ENCODE peak calls at places on chromosome X, in nine cellular contexts. I is esophagus squamous epithelium, V is HFF-Myc, W is BJ, G is cardiac fibroblast, O is KG1, E is AG04450, S is DMS53, L is fibroblast of the conjunctiva. C is an unnamed sample.

GRCh38 chrX:126167560-126167959 is 1.5 kb upstream of the DCAF12L2 start:
- DNase-seq in I (no peak), V (no peak), W (no peak), G (no peak), O (no peak), E (no peak), S (no peak), L (no peak), C (no peak)

GRCh38 chrX:20373063-20373462 is 106.4 kb upstream of the RPS6KA3 start:
- DNase-seq in I (no peak), V (no peak), W (no peak), G (no peak), O (no peak), E (no peak), S (peak), L (no peak), C (no peak)

GRCh38 chrX:109782994-109783711 is 50.1 kb upstream of the ACSL4 start:
- DNase-seq in I (no peak), V (no peak), W (no peak), G (no peak), O (no peak), E (peak), S (no peak), L (no peak), C (no peak)

GRCh38 chrX:22526339-22526738 is 253.6 kb downstream of the CBLL2 start:
- DNase-seq in I (no peak), V (no peak), W (no peak), G (peak), O (no peak), E (no peak), S (no peak), L (peak), C (no peak)

GRCh38 chrX:51834076-51834475 is 59.3 kb upstream of the MAGED1 start:
- DNase-seq in I (no peak), V (no peak), W (no peak), G (no peak), O (no peak), E (no peak), S (no peak), L (no peak), C (no peak)

GRCh38 chrX:110120025-110120424 is 117.1 kb downstream of the TMEM164 start:
- DNase-seq in I (no peak), V (no peak), W (no peak), G (peak), O (no peak), E (no peak), S (no peak), L (no peak), C (peak)

GRCh38 chrX:137427061-137427778 is 138.7 kb upstream of the ZIC3 start:
- DNase-seq in I (no peak), V (no peak), W (no peak), G (no peak), O (no peak), E (no peak), S (peak), L (no peak), C (no peak)

GRCh38 chrX:14267224-14267623 is 237.5 kb upstream of the GEMIN8 start:
- DNase-seq in I (no peak), V (no peak), W (no peak), G (no peak), O (no peak), E (no peak), S (no peak), L (no peak), C (no peak)

GRCh38 chrX:19129694-19130093 is 7.4 kb upstream of the ADGRG2 start:
- DNase-seq in I (no peak), V (no peak), W (no peak), G (no peak), O (no peak), E (no peak), S (no peak), L (no peak), C (no peak)

GRCh38 chrX:31423575-31424284 is 351.9 kb upstream of the FTHL17 start:
- DNase-seq in I (no peak), V (peak), W (peak), G (peak), O (peak), E (no peak), S (peak), L (peak), C (peak)

C was measured in HL-60.